ENCODE peak calls at places on chromosomes 16 and 17, in four cellular contexts. P, T, X and A are unnamed samples.
A peak's percentile ranks its signal among the peaks of the same experiment; 100 is the strongest.

GRCh38 chr16:69847643-69848042 is 85.5 kb downstream of the WWP2 start:
- DNase-seq in P (no peak), T (no peak), X (no peak), A (peak; percentile 7)

GRCh38 chr16:11613381-11614303 is 26.9 kb upstream of the LITAF start:
- DNase-seq in X (no peak), T (peak; percentile 69), P (no peak), A (no peak)

GRCh38 chr16:87954826-87955225 is 3.6 kb downstream of the BANP start:
- DNase-seq in T (no peak), X (no peak), P (no peak), A (no peak)

GRCh38 chr16:47983999-47984580 is 171.7 kb downstream of the ABCC12 start:
- DNase-seq in T (no peak), X (peak; percentile 16), P (no peak), A (peak; percentile 81)

GRCh38 chr16:49524578-49525315 is 151.1 kb downstream of the C16orf78 start:
- DNase-seq in T (no peak), P (no peak), X (no peak), A (no peak)

GRCh38 chr17:46777943-46778915 is 40.3 kb downstream of the WNT3 start:
- DNase-seq in T (no peak), X (no peak), P (no peak), A (peak; percentile 18)

GRCh38 chr16:67842509-67843342 is 606 bp downstream of the THAP11 start:
- DNase-seq in T (peak; percentile 49), P (peak; percentile 37), X (peak; percentile 58), A (peak; percentile 69)

GRCh38 chr16:27720731-27721547 is 171.0 kb downstream of the KATNIP start:
- DNase-seq in P (no peak), X (no peak), T (no peak), A (no peak)

GRCh38 chr16:87602005-87602790 is at the start of gene JPH3:
- DNase-seq in X (no peak), T (no peak), P (peak; percentile 62), A (no peak)

GRCh38 chr16:87960851-87961250 is 9.6 kb downstream of the BANP start:
- DNase-seq in T (no peak), X (no peak), P (no peak), A (no peak)